ENCODE peak calls at places on chromosomes 3 and 15, in four cellular contexts. G is stromal cell of bone marrow, X is neural progenitor cell, Z is skeletal muscle cell. T is an unnamed sample.

GRCh38 chr3:13896473-13897154 is 16.7 kb upstream of the WNT7A start:
- DNase-seq in G (peak; percentile 21), X (peak; percentile 88), Z (peak; percentile 9), T (no peak)

GRCh38 chr3:128597900-128598299 is 52.7 kb downstream of the RPN1 start:
- DNase-seq in G (peak; percentile 25), X (no peak), Z (no peak), T (no peak)

GRCh38 chr15:24696855-24697254 is 21.3 kb downstream of the NPAP1 start:
- DNase-seq in G (no peak), X (peak; percentile 26), Z (no peak), T (no peak)

GRCh38 chr15:56964182-56964581 is 45.7 kb downstream of the TCF12 start:
- DNase-seq in G (no peak), X (no peak), Z (no peak), T (no peak)

GRCh38 chr3:98918586-98918985 is 17.1 kb upstream of the DCBLD2 start:
- DNase-seq in G (no peak), X (no peak), Z (no peak), T (no peak)

GRCh38 chr3:7630925-7631324 is 770.0 kb downstream of the GRM7 start:
- DNase-seq in G (no peak), X (peak; percentile 8), Z (no peak), T (no peak)

GRCh38 chr3:13546667-13547171 is 2.2 kb upstream of the FBLN2 start:
- DNase-seq in G (no peak), X (peak; percentile 40), Z (no peak), T (no peak)

GRCh38 chr3:169494982-169495381 is 168.5 kb downstream of the MECOM start:
- DNase-seq in G (no peak), X (no peak), Z (no peak), T (no peak)

GRCh38 chr15:66628976-66629723 is 63.4 kb upstream of the LCTL start:
- DNase-seq in G (no peak), X (peak; percentile 59), Z (no peak), T (no peak)

GRCh38 chr3:56397798-56398197 is 70.5 kb downstream of the ERC2 start:
- DNase-seq in G (no peak), X (no peak), Z (no peak), T (no peak)

GRCh38 chr15:68584704-68585573 is 6.1 kb downstream of the CORO2B start:
- DNase-seq in G (no peak), X (no peak), Z (no peak), T (no peak)

GRCh38 chr15:89414571-89414970 is 79.9 kb upstream of the POLG start:
- DNase-seq in G (no peak), X (no peak), Z (no peak), T (no peak)

GRCh38 chr3:100169186-100169585 is 54.9 kb upstream of the FILIP1L start:
- DNase-seq in G (no peak), X (no peak), Z (no peak), T (no peak)

GRCh38 chr15:64430000-64430735 is 30.2 kb upstream of the ZNF609 start:
- DNase-seq in G (peak; percentile 72), X (peak; percentile 68), Z (peak; percentile 76), T (no peak)

GRCh38 chr3:129664040-129664646 is 57.7 kb upstream of the PLXND1 start:
- DNase-seq in G (no peak), X (peak; percentile 15), Z (no peak), T (peak; percentile 38)

GRCh38 chr3:120908803-120909601 is 997 bp downstream of the STXBP5L start:
- DNase-seq in G (no peak), X (no peak), Z (no peak), T (no peak)

GRCh38 chr15:74350295-74351275 is 16.9 kb downstream of the CYP11A1 start:
- DNase-seq in G (no peak), X (no peak), Z (no peak), T (no peak)

GRCh38 chr15:60004846-60005351 is 788 bp downstream of the FOXB1 start:
- DNase-seq in G (no peak), X (peak; percentile 75), Z (no peak), T (no peak)

GRCh38 chr3:20125912-20126311 is 60.1 kb downstream of the SGO1 start:
- DNase-seq in G (peak; percentile 4), X (no peak), Z (no peak), T (no peak)

GRCh38 chr15:85025516-85026279 is 44.0 kb downstream of the PDE8A start:
- DNase-seq in G (no peak), X (no peak), Z (no peak), T (no peak)

GRCh38 chr15:55357774-55358173 is 38.8 kb downstream of the PIGB start:
- DNase-seq in G (peak; percentile 33), X (no peak), Z (peak; percentile 2), T (no peak)

GRCh38 chr3:63824309-63824708 is 5.2 kb downstream of the C3orf49 start:
- DNase-seq in G (no peak), X (no peak), Z (peak; percentile 41), T (peak; percentile 74)

GRCh38 chr3:159260049-159260662 is 458.3 kb downstream of the MFSD1 start:
- DNase-seq in G (peak; percentile 62), X (peak; percentile 77), Z (peak; percentile 32), T (no peak)

GRCh38 chr15:85865070-85865684 is 70.5 kb upstream of the KLHL25 start:
- DNase-seq in G (peak; percentile 24), X (peak; percentile 91), Z (no peak), T (peak; percentile 1)

GRCh38 chr3:50807266-50807665 is 132.5 kb downstream of the DOCK3 start:
- DNase-seq in G (no peak), X (no peak), Z (no peak), T (peak; percentile 66)

GRCh38 chr3:172305974-172306373 is 142.3 kb downstream of the GHSR start:
- DNase-seq in G (no peak), X (no peak), Z (no peak), T (no peak)

GRCh38 chr3:129040579-129041300 is 19.8 kb upstream of the GP9 start:
- DNase-seq in G (no peak), X (peak; percentile 21), Z (no peak), T (no peak)

GRCh38 chr15:63880744-63881143 is 47.0 kb upstream of the HERC1 start:
- DNase-seq in G (no peak), X (no peak), Z (no peak), T (no peak)

GRCh38 chr3:99509224-99509623 is 129.2 kb upstream of the COL8A1 start:
- DNase-seq in G (no peak), X (no peak), Z (no peak), T (no peak)

GRCh38 chr3:129793356-129793755 is 100.2 kb downstream of the TMCC1 start:
- DNase-seq in G (no peak), X (peak; percentile 42), Z (no peak), T (no peak)

GRCh38 chr3:89287902-89288520 is 180.6 kb downstream of the EPHA3 start:
- DNase-seq in G (no peak), X (no peak), Z (no peak), T (no peak)

GRCh38 chr3:186365202-186365974 is 3.4 kb upstream of the DGKG start:
- DNase-seq in G (peak; percentile 70), X (no peak), Z (no peak), T (no peak)

GRCh38 chr3:112115161-112115739 is 17.8 kb downstream of the GCSAM start:
- DNase-seq in G (no peak), X (peak; percentile 13), Z (no peak), T (peak; percentile 49)

GRCh38 chr3:149581248-149581647 is 76.6 kb downstream of the WWTR1 start:
- DNase-seq in G (no peak), X (no peak), Z (no peak), T (no peak)

GRCh38 chr3:24069045-24069444 is 124.0 kb downstream of the NR1D2 start:
- DNase-seq in G (no peak), X (peak; percentile 31), Z (no peak), T (no peak)

GRCh38 chr3:143478124-143478693 is 358.6 kb downstream of the CHST2 start:
- DNase-seq in G (no peak), X (no peak), Z (no peak), T (no peak)

GRCh38 chr3:2130726-2131125 is 32.1 kb downstream of the CNTN4 start:
- DNase-seq in G (no peak), X (no peak), Z (no peak), T (no peak)

GRCh38 chr3:165852710-165853109 is 15.5 kb upstream of the BCHE start:
- DNase-seq in G (no peak), X (no peak), Z (peak; percentile 4), T (no peak)